ENCODE peak calls at places on chromosomes 3 and 15, in six cellular contexts. O is OCI-LY7, C is right lobe of liver, F is adrenal gland, U is endodermal cell, X is hepatocyte. M is an unnamed sample.

GRCh38 chr3:71751602-71752001 is 2.1 kb upstream of the GPR27 start:
- DNase-seq in C (no peak), O (no peak), U (no peak), X (no peak), F (no peak), M (no peak)

GRCh38 chr3:141410408-141410807 is 42.1 kb downstream of the ZBTB38 start:
- DNase-seq in O (no peak), F (peak), U (peak), C (peak), X (no peak), M (no peak)

GRCh38 chr3:10248984-10249748 is 907 bp downstream of the TATDN2 start:
- DNase-seq in O (peak), X (peak), U (peak), C (peak), F (peak), M (no peak)

GRCh38 chr15:68431792-68432401 is at the start of gene ITGA11:
- DNase-seq in X (peak), C (peak), U (peak), O (no peak), F (peak), M (no peak)

GRCh38 chr3:72664171-72664570 is 184.1 kb downstream of the SHQ1 start:
- DNase-seq in C (no peak), U (no peak), O (no peak), F (no peak), X (no peak), M (no peak)

GRCh38 chr15:68303134-68303533 is 25.6 kb downstream of the FEM1B start:
- DNase-seq in F (no peak), C (no peak), O (no peak), X (no peak), U (no peak), M (no peak)

GRCh38 chr15:90315276-90315982 is 36.7 kb upstream of the ZNF774 start:
- DNase-seq in C (no peak), O (no peak), F (peak), X (peak), U (no peak), M (peak)

GRCh38 chr3:135007622-135008021 is 212.6 kb downstream of the EPHB1 start:
- DNase-seq in O (no peak), C (no peak), X (peak), U (no peak), F (no peak), M (no peak)

GRCh38 chr15:26628879-26629529 is 143.9 kb downstream of the GABRB3 start:
- DNase-seq in X (peak), U (peak), F (peak), O (peak), C (peak), M (no peak)

DNA sequence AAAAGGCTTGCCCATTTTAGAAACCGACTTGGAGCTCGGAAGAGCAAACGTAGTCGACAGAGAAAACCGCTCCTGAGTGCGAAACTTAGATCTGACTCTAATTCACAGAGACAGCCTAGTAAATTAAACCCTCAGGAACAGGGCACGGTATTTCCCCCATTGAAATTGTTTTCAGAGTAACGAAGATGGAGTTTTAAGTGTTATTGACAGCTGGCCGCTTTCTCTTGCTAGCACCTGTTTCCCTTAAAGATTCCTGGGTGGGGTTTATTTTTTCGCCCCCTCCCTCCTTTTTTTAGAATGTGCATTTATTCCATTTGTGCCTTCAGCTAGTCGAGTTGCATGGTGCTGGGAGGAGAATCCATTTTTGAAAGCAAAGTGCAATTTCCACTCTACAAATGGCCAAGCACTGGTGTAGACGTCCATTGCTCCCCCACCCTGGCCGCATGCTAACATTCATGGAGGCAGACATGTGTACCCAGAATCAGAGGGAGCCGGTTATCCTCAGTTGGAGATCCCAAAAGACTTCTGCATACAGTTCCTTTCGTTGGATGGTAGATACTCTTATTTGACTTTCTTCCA is 532.0 kb upstream of the SEMA6D start:
- DNase-seq in F (no peak), O (no peak), C (no peak), U (no peak), X (no peak), M (no peak)
- H3K4me3 ChIP-seq in F (peak), O (no peak), C (no peak), U (peak), X (peak), M (no peak)

GRCh38 chr3:20225769-20226168 is 39.8 kb upstream of the SGO1 start:
- DNase-seq in O (peak), C (no peak), X (peak), U (no peak), F (no peak), M (peak)
- TF ChIP-seq CTCF in O (peak), C (peak), X (peak), U (peak), F (peak), M (peak)

DNA sequence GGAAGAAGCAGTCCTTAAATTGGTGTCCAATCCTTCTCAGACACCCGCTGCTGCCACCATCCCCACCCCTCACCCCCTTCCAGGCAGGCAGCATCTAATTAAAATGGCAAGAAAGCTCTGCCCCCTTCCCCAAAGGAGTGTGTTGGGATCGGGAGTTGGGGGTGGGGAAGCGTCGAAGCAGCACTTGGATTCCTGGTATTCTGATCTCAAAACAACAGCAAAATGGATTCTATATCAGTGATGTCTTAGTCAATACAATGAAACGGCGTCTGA is 1.4 kb downstream of the TNIK start:
- DNase-seq in C (no peak), U (peak), F (no peak), O (no peak), X (no peak), M (no peak)
- H3K4me3 ChIP-seq in C (peak), U (peak), F (peak), O (no peak), X (peak), M (peak)

GRCh38 chr15:93037341-93038063 is 51.5 kb downstream of the RGMA start:
- DNase-seq in F (no peak), U (peak), X (peak), C (peak), O (no peak), M (no peak)
- TF ChIP-seq CTCF in F (no peak), U (no peak), X (peak), C (no peak), O (no peak), M (peak)

GRCh38 chr3:184562875-184563568 is 1.4 kb downstream of the EPHB3 start:
- DNase-seq in C (no peak), F (no peak), U (peak), O (no peak), X (peak), M (no peak)
- H3K4me3 ChIP-seq in C (peak), F (peak), U (peak), O (no peak), X (peak), M (peak)

M was measured in BJ.